ENCODE peak calls at places on chromosomes 12 and 14, in eight cellular contexts. D is H4; R is stimulated activated CD4-positive, alpha-beta T cell treated with anti-CD3 and anti-CD28 coated beads, Interleukin-4, amount 100 ng/mL, for 1 hour; K is mesothelial cell of epicardium; C is NCI-H1105; J is T follicular helper cell; Z is Daoy; I is heart right ventricle. P is an unnamed sample.

GRCh38 chr12:76674669-76675315 is 89.1 kb upstream of the ZDHHC17 start:
- DNase-seq in D (no peak), R (no peak), K (no peak), C (no peak), J (no peak), Z (no peak), I (no peak), P (no peak)

GRCh38 chr12:13250416-13250815 is 53.9 kb downstream of the EMP1 start:
- DNase-seq in D (no peak), R (no peak), K (no peak), C (no peak), J (no peak), Z (peak), I (no peak), P (no peak)

GRCh38 chr12:3204143-3204542 is 127.0 kb downstream of the TSPAN9 start:
- DNase-seq in D (no peak), R (no peak), K (no peak), C (peak), J (no peak), Z (no peak), I (no peak), P (no peak)

GRCh38 chr14:102071283-102071998 is 15.4 kb downstream of the HSP90AA1 start:
- DNase-seq in D (peak), R (no peak), K (no peak), C (no peak), J (no peak), Z (peak), I (no peak), P (no peak)

GRCh38 chr12:50188280-50188781 is 21.2 kb upstream of the CERS5 start:
- DNase-seq in D (no peak), R (no peak), K (no peak), C (no peak), J (no peak), Z (no peak), I (no peak), P (no peak)

GRCh38 chr12:89412665-89413064 is 60.4 kb upstream of the DUSP6 start:
- DNase-seq in D (no peak), R (no peak), K (no peak), C (no peak), J (no peak), Z (no peak), I (no peak), P (no peak)

GRCh38 chr12:103855036-103855712 is 14.1 kb upstream of the NT5DC3 start:
- DNase-seq in D (peak), R (no peak), K (no peak), C (no peak), J (no peak), Z (peak), I (no peak), P (no peak)

GRCh38 chr14:21524575-21525518 is 1.3 kb downstream of the SALL2 start:
- DNase-seq in D (no peak), R (no peak), K (no peak), C (no peak), J (no peak), Z (no peak), I (no peak), P (no peak)

GRCh38 chr12:124744659-124745467 is 118.8 kb downstream of the SCARB1 start:
- DNase-seq in D (peak), R (no peak), K (no peak), C (no peak), J (no peak), Z (peak), I (no peak), P (no peak)

GRCh38 chr12:98870521-98870920 is 225.4 kb downstream of the APAF1 start:
- DNase-seq in D (peak), R (no peak), K (no peak), C (peak), J (no peak), Z (peak), I (no peak), P (no peak)

GRCh38 chr12:17954788-17955187 is 135.2 kb downstream of the RERGL start:
- DNase-seq in D (no peak), R (no peak), K (no peak), C (no peak), J (no peak), Z (no peak), I (no peak), P (no peak)

GRCh38 chr12:125340791-125341190 is 275.6 kb downstream of the AACS start:
- DNase-seq in D (peak), R (no peak), K (no peak), C (no peak), J (no peak), Z (peak), I (no peak), P (no peak)

GRCh38 chr14:32576088-32576795 is 247.1 kb downstream of the AKAP6 start:
- DNase-seq in D (peak), R (peak), K (no peak), C (peak), J (peak), Z (peak), I (no peak), P (no peak)

GRCh38 chr14:102727336-102728095 is 49.7 kb upstream of the TRAF3 start:
- DNase-seq in D (no peak), R (no peak), K (no peak), C (no peak), J (no peak), Z (no peak), I (no peak), P (no peak)